ENCODE peak calls at places on chromosomes 16 and 17, in six cellular contexts. X, P, I, H, Z and J are unnamed samples.

GRCh38 chr16:29126057-29126494 is 141.2 kb downstream of the LAT start:
- DNase-seq in H (no peak), I (no peak), X (no peak), P (no peak), Z (no peak), J (no peak)

GRCh38 chr17:57886020-57886419 is 36.2 kb upstream of the MRPS23 start:
- DNase-seq in H (no peak), X (no peak), I (no peak), Z (no peak), P (no peak), J (no peak)

GRCh38 chr16:57775661-57776469 is 26.4 kb downstream of the KIFC3 start:
- DNase-seq in P (no peak), Z (no peak), X (no peak), I (no peak), H (peak; percentile 22), J (no peak)

GRCh38 chr17:40699880-40700279 is 3.7 kb downstream of the KRT24 start:
- DNase-seq in I (no peak), Z (no peak), X (no peak), P (no peak), H (peak; percentile 24), J (no peak)

GRCh38 chr16:27822529-27823437 is 240.7 kb downstream of the GSG1L start:
- DNase-seq in P (no peak), I (no peak), Z (no peak), X (no peak), H (no peak), J (no peak)

GRCh38 chr17:64661731-64661980 is 451 bp downstream of the SMURF2 start:
- DNase-seq in Z (no peak), X (no peak), I (no peak), P (no peak), H (no peak), J (peak; percentile 77)

GRCh38 chr17:31525801-31526549 is 134.5 kb downstream of the RAB11FIP4 start:
- DNase-seq in X (no peak), I (no peak), P (no peak), H (no peak), Z (no peak), J (no peak)

GRCh38 chr17:57782051-57782490 is 37.0 kb upstream of the CCDC182 start:
- DNase-seq in I (no peak), P (no peak), H (no peak), Z (no peak), X (no peak), J (no peak)

GRCh38 chr17:60164164-60164563 is 14.4 kb downstream of the CA4 start:
- DNase-seq in Z (no peak), H (no peak), P (no peak), X (no peak), I (no peak), J (no peak)

GRCh38 chr16:19696312-19696711 is 21.7 kb downstream of the KNOP1 start:
- DNase-seq in I (peak; percentile 93), Z (peak; percentile 75), H (peak; percentile 89), P (peak; percentile 66), X (no peak), J (no peak)

GRCh38 chr17:62792122-62792800 is 15.9 kb downstream of the MARCHF10 start:
- DNase-seq in Z (peak; percentile 96), P (peak; percentile 99), H (no peak), I (no peak), X (peak; percentile 82), J (no peak)

GRCh38 chr16:71360378-71360777 is 1.9 kb downstream of the CALB2 start:
- DNase-seq in X (peak; percentile 71), H (no peak), P (peak; percentile 61), I (no peak), Z (peak; percentile 85), J (no peak)

GRCh38 chr17:21161498-21162393 is 35.0 kb downstream of the DHRS7B start:
- DNase-seq in P (no peak), H (no peak), X (no peak), Z (no peak), I (no peak), J (no peak)

GRCh38 chr17:67573987-67574657 is 143.6 kb upstream of the NOL11 start:
- DNase-seq in I (no peak), P (no peak), X (no peak), Z (no peak), H (no peak), J (no peak)

GRCh38 chr17:55201609-55201932 is 63.2 kb upstream of the HLF start:
- DNase-seq in H (no peak), Z (no peak), I (no peak), X (no peak), P (no peak), J (no peak)

GRCh38 chr17:81868674-81869220 is 2.4 kb downstream of the ARHGDIA start:
- DNase-seq in I (no peak), H (no peak), P (peak; percentile 75), Z (peak; percentile 54), X (peak; percentile 39), J (no peak)

GRCh38 chr16:15928261-15929104 is 20.9 kb upstream of the ABCC1 start:
- DNase-seq in H (no peak), P (no peak), I (no peak), Z (no peak), X (no peak), J (no peak)

GRCh38 chr16:14677627-14678026 is 16.5 kb downstream of the PLA2G10 start:
- DNase-seq in Z (no peak), I (no peak), X (no peak), P (no peak), H (no peak), J (no peak)

GRCh38 chr16:67016681-67017450 is 12.1 kb upstream of the CBFB start:
- DNase-seq in X (no peak), Z (peak; percentile 8), H (no peak), P (no peak), I (no peak), J (peak; percentile 69)

GRCh38 chr16:67860589-67861398 is 12.1 kb upstream of the EDC4 start:
- DNase-seq in X (no peak), Z (peak; percentile 89), H (no peak), P (no peak), I (peak; percentile 72), J (no peak)

GRCh38 chr17:75634376-75634740 is 1.1 kb downstream of the SMIM5 start:
- DNase-seq in X (no peak), Z (no peak), P (no peak), I (no peak), H (no peak), J (no peak)

GRCh38 chr17:18094409-18094807 is 6.7 kb downstream of the DRG2 start:
- DNase-seq in X (no peak), I (no peak), H (no peak), Z (no peak), P (no peak), J (no peak)

GRCh38 chr17:2789700-2790099 is 6.5 kb upstream of the RAP1GAP2 start:
- DNase-seq in I (no peak), Z (no peak), P (no peak), X (no peak), H (no peak), J (no peak)

GRCh38 chr16:85225291-85225690 is 113.0 kb upstream of the CIBAR2 start:
- DNase-seq in X (no peak), I (no peak), Z (no peak), H (no peak), P (no peak), J (no peak)

GRCh38 chr16:85221810-85222150 is 109.5 kb upstream of the CIBAR2 start:
- DNase-seq in H (no peak), X (no peak), I (no peak), Z (no peak), P (no peak), J (no peak)

GRCh38 chr16:85220125-85220839 is 108.0 kb upstream of the CIBAR2 start:
- DNase-seq in Z (peak; percentile 70), P (peak; percentile 64), I (no peak), X (no peak), H (peak; percentile 33), J (no peak)

GRCh38 chr16:85221081-85221809 is 109.0 kb upstream of the CIBAR2 start:
- DNase-seq in P (no peak), H (no peak), I (no peak), Z (no peak), X (no peak), J (no peak)

DNA sequence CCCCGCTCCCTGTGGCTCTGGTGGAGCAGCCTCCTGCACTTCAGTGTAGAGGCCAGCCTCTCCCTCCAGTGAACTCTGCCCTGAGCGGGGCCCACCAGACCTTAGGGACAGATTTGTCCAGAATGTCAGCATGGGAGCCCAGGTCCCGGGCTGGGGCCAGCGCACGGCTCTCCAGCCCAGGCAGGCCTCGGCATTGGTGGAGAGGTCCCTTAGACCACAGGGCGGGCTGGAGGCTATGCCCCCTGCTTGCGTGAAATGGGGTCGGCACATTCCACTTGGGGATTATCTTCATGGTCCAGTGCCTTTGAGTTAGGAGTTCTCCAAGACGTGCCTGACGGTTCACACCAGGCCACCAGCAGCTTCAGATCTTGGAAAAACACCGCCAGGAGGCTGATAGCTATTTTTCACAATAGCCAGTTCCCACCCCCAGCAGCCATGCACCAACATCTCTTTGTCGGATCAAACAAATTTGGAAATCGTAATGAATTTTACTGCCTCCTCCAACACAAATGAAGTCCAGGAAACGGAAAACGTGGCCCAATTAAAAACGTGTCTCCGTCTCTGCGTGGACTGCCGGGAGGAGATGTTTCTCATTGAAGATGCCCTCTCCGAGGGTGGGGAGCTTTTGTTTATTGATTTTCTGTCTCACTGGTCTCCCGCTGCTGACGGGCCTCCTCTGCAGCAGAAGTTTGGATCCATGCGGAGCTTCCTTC is 110.0 kb upstream of the CIBAR2 start:
- DNase-seq in P (no peak), I (no peak), H (no peak), X (no peak), Z (no peak), J (no peak)
- H3K4me3 ChIP-seq in P (no peak overlapping the region), I (no peak overlapping the region), H (no peak overlapping the region), X (no peak overlapping the region), Z (no peak overlapping the region), J (no peak overlapping the region)

DNA sequence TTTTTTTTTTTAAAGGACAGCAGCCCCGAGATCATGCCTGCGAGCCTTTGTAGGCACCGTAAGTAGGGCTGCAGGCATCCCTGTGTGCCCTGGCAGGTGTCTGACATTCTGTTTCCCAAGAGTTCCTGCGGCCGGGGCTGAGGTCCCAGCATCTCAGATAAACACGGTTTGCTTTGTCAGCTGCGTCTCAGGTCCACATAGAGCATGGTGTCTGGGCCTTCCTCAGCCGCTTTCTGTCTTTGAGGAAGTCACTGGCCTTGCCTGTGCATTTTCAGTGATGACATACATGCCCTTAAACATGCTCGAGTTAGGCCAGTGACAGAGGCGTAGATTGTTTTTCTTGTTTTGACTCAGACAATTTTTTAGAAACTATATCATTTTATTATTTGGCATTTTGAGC is 105.7 kb downstream of the SNX29 start:
- DNase-seq in X (no peak), Z (no peak), P (no peak), H (no peak), I (no peak), J (no peak)
- H3K4me3 ChIP-seq in X (no peak overlapping the region), Z (no peak overlapping the region), P (no peak overlapping the region), H (no peak overlapping the region), I (no peak overlapping the region), J (no peak overlapping the region)

GRCh38 chr17:48626470-48627241 is 498 bp upstream of the HOXB9 start:
- DNase-seq in Z (no peak), X (peak; percentile 83), H (no peak), P (no peak), I (no peak), J (no peak)
- H3K4me3 ChIP-seq in Z (no peak overlapping the region), X (peak overlapping the region; percentile 88), H (peak overlapping the region; percentile 44), P (peak overlapping the region; percentile 42), I (no peak overlapping the region), J (peak overlapping the region; percentile 57)

DNA sequence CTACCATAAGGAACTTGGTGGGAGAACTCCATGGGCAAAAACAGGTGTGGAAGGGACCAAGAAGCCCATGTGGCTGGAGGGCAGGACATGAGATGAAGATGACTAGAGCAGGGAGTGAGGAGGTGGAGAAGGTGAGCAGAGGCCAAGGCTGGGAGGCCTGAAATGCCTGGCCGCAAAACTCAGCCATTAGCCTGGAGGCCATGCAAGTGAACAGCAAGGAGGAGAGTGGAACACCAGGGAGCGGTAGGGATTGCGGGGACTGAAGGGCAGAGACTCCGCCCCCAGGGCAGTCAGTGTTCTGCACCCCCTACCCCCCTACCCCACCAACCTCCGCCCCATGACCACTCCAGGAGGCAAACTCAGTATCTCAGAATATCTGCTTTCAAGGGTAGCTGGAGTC is 17.0 kb downstream of the BCL7C start:
- DNase-seq in Z (no peak), I (no peak), P (no peak), X (no peak), H (no peak), J (no peak)
- H3K4me3 ChIP-seq in Z (no peak overlapping the region), I (no peak overlapping the region), P (no peak overlapping the region), X (peak overlapping the region; percentile 89), H (peak overlapping the region; percentile 78), J (peak overlapping the region; percentile 89)